ENCODE peak calls at places on chromosomes 2 and 18, in five cellular contexts. W is CD8-positive, alpha-beta memory T cell; C is HCT116; V is esophagus squamous epithelium; O is psoas muscle. M is an unnamed sample.

GRCh38 chr2:121283670-121284245 is 1.2 kb downstream of the TFCP2L1 start:
- DNase-seq in W (no peak), C (no peak), V (no peak), O (no peak), M (peak; percentile 41)

GRCh38 chr2:15620340-15620739 is 28.7 kb downstream of the DDX1 start:
- DNase-seq in W (no peak), C (no peak), V (no peak), O (no peak), M (no peak)

GRCh38 chr2:195473802-195474201 is 183.2 kb upstream of the SLC39A10 start:
- DNase-seq in W (no peak), C (no peak), V (no peak), O (no peak), M (no peak)

GRCh38 chr2:30177861-30178465 is 31.2 kb downstream of the YPEL5 start:
- DNase-seq in W (no peak), C (no peak), V (no peak), O (no peak), M (no peak)

GRCh38 chr2:121793816-121794215 is 38.4 kb downstream of the TSN start:
- DNase-seq in W (no peak), C (no peak), V (no peak), O (no peak), M (no peak)

GRCh38 chr2:16014041-16014787 is 73.9 kb downstream of the MYCN start:
- DNase-seq in W (no peak), C (no peak), V (no peak), O (no peak), M (peak; percentile 17)

GRCh38 chr2:8586397-8587051 is 95.3 kb upstream of the ID2 start:
- DNase-seq in W (no peak), C (no peak), V (no peak), O (no peak), M (no peak)

GRCh38 chr2:240499309-240500301 is 58.2 kb downstream of the ANKMY1 start:
- DNase-seq in W (no peak), C (no peak), V (no peak), O (no peak), M (no peak)

GRCh38 chr2:166700079-166700478 is 188.2 kb upstream of the XIRP2 start:
- DNase-seq in W (no peak), C (no peak), V (no peak), O (no peak), M (no peak)

GRCh38 chr2:185255566-185255965 is 483.0 kb upstream of the FSIP2 start:
- DNase-seq in W (no peak), C (no peak), V (no peak), O (no peak), M (no peak)

GRCh38 chr18:75161629-75162028 is 47.3 kb downstream of the PTGR3 start:
- DNase-seq in W (peak; percentile 19), C (peak; percentile 32), V (no peak), O (peak; percentile 63), M (peak; percentile 16)

GRCh38 chr18:76167440-76167839 is 327.6 kb downstream of the ZNF516 start:
- DNase-seq in W (no peak), C (no peak), V (no peak), O (no peak), M (no peak)

GRCh38 chr2:119426801-119427395 is 4.8 kb upstream of the TMEM37 start:
- DNase-seq in W (no peak), C (no peak), V (no peak), O (peak; percentile 67), M (no peak)

GRCh38 chr2:8576525-8577157 is 105.2 kb upstream of the ID2 start:
- DNase-seq in W (peak; percentile 38), C (no peak), V (no peak), O (no peak), M (no peak)

GRCh38 chr18:31500161-31500688 is 2.2 kb downstream of the DSG2 start:
- DNase-seq in W (no peak), C (no peak), V (no peak), O (no peak), M (no peak)

GRCh38 chr2:240571314-240571973 is 3.2 kb downstream of the RNPEPL1 start:
- DNase-seq in W (no peak), C (no peak), V (no peak), O (peak; percentile 36), M (no peak)

GRCh38 chr2:28648147-28648546 is 103.5 kb upstream of the PPP1CB start:
- DNase-seq in W (no peak), C (no peak), V (no peak), O (no peak), M (no peak)

GRCh38 chr2:61356958-61357350 is 113.9 kb downstream of the USP34 start:
- DNase-seq in W (no peak), C (no peak), V (no peak), O (no peak), M (no peak)

GRCh38 chr2:41853427-41854191 is 194.2 kb upstream of the PKDCC start:
- DNase-seq in W (no peak), C (peak; percentile 35), V (no peak), O (no peak), M (peak; percentile 71)

GRCh38 chr2:131146255-131146654 is 41.1 kb downstream of the PLEKHB2 start:
- DNase-seq in W (no peak), C (no peak), V (no peak), O (no peak), M (no peak)

GRCh38 chr2:167127135-167127534 is 238.9 kb downstream of the XIRP2 start:
- DNase-seq in W (no peak), C (no peak), V (no peak), O (no peak), M (peak; percentile 15)

GRCh38 chr2:119408221-119408619 is 23.4 kb upstream of the TMEM37 start:
- DNase-seq in W (no peak), C (no peak), V (no peak), O (no peak), M (no peak)

GRCh38 chr2:136246086-136246669 is 128.2 kb upstream of the CXCR4 start:
- DNase-seq in W (no peak), C (peak; percentile 53), V (peak; percentile 18), O (peak; percentile 63), M (no peak)

GRCh38 chr2:220243571-220243970 is 616.1 kb downstream of the SLC4A3 start:
- DNase-seq in W (no peak), C (no peak), V (no peak), O (no peak), M (no peak)

GRCh38 chr2:100606740-100607343 is 44.0 kb downstream of the PDCL3 start:
- DNase-seq in W (peak; percentile 24), C (peak; percentile 41), V (no peak), O (no peak), M (peak; percentile 32)

GRCh38 chr2:20415511-20415918 is 31.4 kb upstream of the RHOB start:
- DNase-seq in W (no peak), C (no peak), V (no peak), O (no peak), M (peak; percentile 34)

GRCh38 chr2:235029054-235029453 is 77.2 kb downstream of the SH3BP4 start:
- DNase-seq in W (no peak), C (no peak), V (no peak), O (no peak), M (no peak)
- H3K4me3 ChIP-seq in W (no peak overlapping the region), C (no peak overlapping the region), V (no peak overlapping the region), O (no peak overlapping the region), M (no peak overlapping the region)

DNA sequence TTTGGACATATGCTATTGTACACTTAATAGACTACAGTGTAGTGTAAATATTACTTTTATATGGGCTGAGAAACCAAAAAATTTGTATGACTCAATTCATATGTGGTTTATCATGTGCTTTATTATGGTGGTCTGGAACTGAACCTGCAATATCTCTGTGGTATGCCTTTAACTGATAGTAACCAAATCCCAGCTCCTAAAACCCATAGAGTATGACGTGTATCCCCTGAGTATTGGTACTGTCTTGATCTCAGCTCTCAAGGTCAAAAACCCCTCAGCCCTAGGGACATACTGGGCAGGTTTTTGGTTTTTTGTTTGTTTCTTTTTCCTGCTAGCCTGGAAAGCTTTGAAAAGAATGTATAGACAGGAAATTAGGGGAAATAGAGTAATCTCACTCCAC is 42.2 kb upstream of the ARHGAP15 start:
- DNase-seq in W (no peak), C (no peak), V (no peak), O (no peak), M (no peak)
- H3K4me1 ChIP-seq in W (peaks cover 6% of the 10 kb centered on the region), C (no peaks in the 10 kb centered on the region), V (no peaks in the 10 kb centered on the region), O (no peaks in the 10 kb centered on the region), M (no peaks in the 10 kb centered on the region)

DNA sequence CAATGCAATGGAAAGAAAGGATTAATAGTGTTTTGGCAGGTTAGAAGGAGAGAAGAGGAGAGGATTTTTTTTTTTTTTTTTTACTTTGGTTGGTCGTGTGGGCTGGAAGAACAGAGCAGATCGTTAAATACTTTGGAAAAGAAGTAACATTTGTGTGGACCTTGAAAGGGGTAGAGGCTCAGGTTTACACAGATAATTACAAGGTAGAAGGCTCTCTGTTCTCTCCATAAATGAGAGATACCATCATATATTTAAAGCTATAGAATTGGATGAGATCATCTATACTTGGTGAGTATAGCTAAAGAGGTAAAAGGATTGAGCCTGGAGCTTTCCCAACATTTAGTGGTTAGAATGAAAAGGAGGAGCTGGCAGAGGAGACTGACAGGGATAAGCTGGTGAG is 49.0 kb downstream of the SMCHD1 start:
- DNase-seq in W (no peak), C (no peak), V (no peak), O (no peak), M (no peak)
- H3K36me3 ChIP-seq in W (peaks cover 67% of the 10 kb centered on the region), C (peaks cover 46% of the 10 kb centered on the region), V (no peaks in the 10 kb centered on the region), O (peaks cover 3% of the 10 kb centered on the region), M (peaks cover 61% of the 10 kb centered on the region)

DNA sequence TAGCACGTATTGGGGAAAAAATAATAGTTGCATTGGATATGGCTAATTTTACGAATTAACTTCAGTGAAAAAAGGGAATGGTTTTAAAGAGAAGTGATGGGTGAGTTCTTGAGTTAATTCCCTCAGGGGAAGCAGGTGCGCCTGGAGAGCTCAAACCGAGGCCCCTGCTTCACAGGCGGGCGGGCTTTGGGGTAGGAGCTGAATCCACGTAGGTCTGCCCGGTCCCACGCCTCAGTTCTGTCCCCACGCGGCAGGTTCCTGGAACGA is 44.1 kb downstream of the GORASP2 start:
- DNase-seq in W (no peak), C (no peak), V (no peak), O (no peak), M (no peak)
- H3K4me3 ChIP-seq in W (peak overlapping the region; percentile 73), C (peak overlapping the region; percentile 11), V (peak overlapping the region; percentile 71), O (peak overlapping the region; percentile 91), M (peak overlapping the region; percentile 44)

GRCh38 chr2:217325251-217325650 is 465.4 kb upstream of the TNP1 start:
- DNase-seq in W (no peak), C (no peak), V (no peak), O (no peak), M (no peak)
- H3K4me1 ChIP-seq in W (no peaks in the 10 kb centered on the region), C (no peaks in the 10 kb centered on the region), V (peaks cover 15% of the 10 kb centered on the region), O (peaks cover 15% of the 10 kb centered on the region), M (peaks cover 28% of the 10 kb centered on the region)

DNA sequence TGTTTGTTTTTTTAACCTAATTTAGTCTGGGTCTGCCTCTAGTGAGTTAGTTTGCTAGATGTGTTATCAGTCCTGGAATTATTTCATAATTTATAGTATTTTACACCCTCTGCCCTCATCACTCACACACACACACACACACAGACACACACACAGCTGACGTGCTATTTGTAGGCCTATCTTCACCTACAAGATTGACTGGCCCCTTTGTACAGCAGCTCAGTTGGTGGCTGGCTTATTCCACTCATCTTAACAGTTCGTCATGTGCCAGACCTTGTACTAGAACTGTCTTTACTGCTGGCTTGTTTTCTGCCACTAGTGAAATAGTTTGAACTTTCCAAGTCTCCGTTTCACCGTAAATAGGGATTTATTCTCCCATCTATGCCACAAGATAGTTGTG is 21.3 kb downstream of the CENPO start:
- DNase-seq in W (no peak), C (no peak), V (no peak), O (no peak), M (no peak)
- H3K36me3 ChIP-seq in W (peaks cover 18% of the 10 kb centered on the region), C (peaks cover 30% of the 10 kb centered on the region), V (no peaks in the 10 kb centered on the region), O (no peaks in the 10 kb centered on the region), M (peaks cover 63% of the 10 kb centered on the region)